ENCODE peak calls at places on chromosomes 3 and 15, in ten cellular contexts. B, G, I, X, L, A, J, Z, D and P are unnamed samples.
A peak's percentile ranks its signal among the peaks of the same experiment; 100 is the strongest.

GRCh38 chr3:115227046-115227445 is 80.0 kb upstream of the ZBTB20 start:
- DNase-seq in B (no peak), G (no peak), I (no peak), X (no peak), L (no peak), A (no peak), J (no peak), Z (no peak), D (no peak), P (no peak)

GRCh38 chr3:192408007-192408655 is 319.2 kb downstream of the FGF12 start:
- DNase-seq in B (no peak), G (no peak), I (no peak), X (no peak), L (peak; percentile 51), A (no peak), J (peak; percentile 11), Z (no peak), D (peak; percentile 9), P (peak; percentile 16)

GRCh38 chr3:180973543-180973942 is 16.0 kb downstream of the DNAJC19 start:
- DNase-seq in B (no peak), G (no peak), I (no peak), X (no peak), L (no peak), A (no peak), J (no peak), Z (no peak), D (no peak), P (no peak)

GRCh38 chr3:101310580-101311375 is 9.6 kb downstream of the IMPG2 start:
- DNase-seq in B (no peak), G (peak; percentile 13), I (no peak), X (no peak), L (no peak), A (no peak), J (no peak), Z (no peak), D (no peak), P (no peak)

GRCh38 chr3:77147836-77148578 is 108.1 kb downstream of the ROBO2 start:
- DNase-seq in B (no peak), G (no peak), I (no peak), X (no peak), L (no peak), A (no peak), J (no peak), Z (no peak), D (no peak), P (no peak)

GRCh38 chr3:156477306-156477705 is 77.6 kb downstream of the SSR3 start:
- DNase-seq in B (no peak), G (peak; percentile 18), I (no peak), X (peak; percentile 72), L (no peak), A (no peak), J (no peak), Z (no peak), D (no peak), P (no peak)

GRCh38 chr3:186160691-186161243 is 51.9 kb upstream of the ETV5 start:
- DNase-seq in B (no peak), G (no peak), I (no peak), X (no peak), L (no peak), A (no peak), J (no peak), Z (no peak), D (no peak), P (no peak)

GRCh38 chr15:51751687-51752683 is 588 bp downstream of the TMOD2 start:
- DNase-seq in B (peak; percentile 47), G (no peak), I (no peak), X (no peak), L (no peak), A (peak; percentile 56), J (peak; percentile 15), Z (peak; percentile 43), D (peak; percentile 47), P (peak; percentile 56)

DNA sequence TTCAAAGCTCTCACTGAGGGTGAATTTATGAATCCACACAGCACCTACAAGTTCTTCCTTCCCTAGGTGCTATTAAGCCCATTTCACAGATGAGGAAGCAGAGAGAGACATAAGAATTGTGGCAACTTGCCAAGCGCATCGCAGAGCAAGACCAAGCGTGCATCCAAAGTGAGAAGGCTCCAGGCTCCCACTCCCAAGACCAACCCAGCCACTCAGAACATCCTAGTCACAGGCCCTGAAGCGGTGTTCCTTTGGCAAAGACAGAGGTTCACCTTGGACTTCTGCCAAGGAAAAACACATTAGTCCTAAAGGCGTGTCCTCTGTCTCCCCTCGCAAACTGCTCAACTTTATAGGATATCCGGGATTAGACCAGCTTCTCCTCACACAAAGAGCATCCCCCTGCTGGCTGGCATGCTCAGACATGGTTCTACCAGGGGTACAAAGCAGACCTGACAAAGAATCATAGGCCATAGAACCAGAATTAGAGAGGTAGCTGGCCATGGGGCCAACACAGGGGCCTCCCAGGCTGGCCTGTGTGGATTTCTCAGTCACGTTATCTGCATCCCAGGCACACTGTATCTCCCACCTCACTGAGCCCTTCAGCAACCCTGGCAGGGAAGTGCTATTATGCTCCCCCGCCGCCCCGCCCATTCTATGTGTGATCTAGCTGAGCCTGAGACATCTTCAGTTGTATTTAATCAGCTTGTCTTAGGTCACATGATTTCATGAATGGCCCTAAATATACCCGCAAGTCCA is 160.2 kb downstream of the FOXP1 start:
- DNase-seq in B (no peak), G (no peak), I (no peak), X (no peak), L (no peak), A (no peak), J (peak; percentile 49), Z (peak; percentile 86), D (peak; percentile 15), P (no peak)
- TF ChIP-seq CTCF in B (no peak), G (peak; percentile 15), I (no peak), X (no peak), L (no peak), A (no peak), J (peak; percentile 27), Z (no peak), D (no peak), P (no peak)

DNA sequence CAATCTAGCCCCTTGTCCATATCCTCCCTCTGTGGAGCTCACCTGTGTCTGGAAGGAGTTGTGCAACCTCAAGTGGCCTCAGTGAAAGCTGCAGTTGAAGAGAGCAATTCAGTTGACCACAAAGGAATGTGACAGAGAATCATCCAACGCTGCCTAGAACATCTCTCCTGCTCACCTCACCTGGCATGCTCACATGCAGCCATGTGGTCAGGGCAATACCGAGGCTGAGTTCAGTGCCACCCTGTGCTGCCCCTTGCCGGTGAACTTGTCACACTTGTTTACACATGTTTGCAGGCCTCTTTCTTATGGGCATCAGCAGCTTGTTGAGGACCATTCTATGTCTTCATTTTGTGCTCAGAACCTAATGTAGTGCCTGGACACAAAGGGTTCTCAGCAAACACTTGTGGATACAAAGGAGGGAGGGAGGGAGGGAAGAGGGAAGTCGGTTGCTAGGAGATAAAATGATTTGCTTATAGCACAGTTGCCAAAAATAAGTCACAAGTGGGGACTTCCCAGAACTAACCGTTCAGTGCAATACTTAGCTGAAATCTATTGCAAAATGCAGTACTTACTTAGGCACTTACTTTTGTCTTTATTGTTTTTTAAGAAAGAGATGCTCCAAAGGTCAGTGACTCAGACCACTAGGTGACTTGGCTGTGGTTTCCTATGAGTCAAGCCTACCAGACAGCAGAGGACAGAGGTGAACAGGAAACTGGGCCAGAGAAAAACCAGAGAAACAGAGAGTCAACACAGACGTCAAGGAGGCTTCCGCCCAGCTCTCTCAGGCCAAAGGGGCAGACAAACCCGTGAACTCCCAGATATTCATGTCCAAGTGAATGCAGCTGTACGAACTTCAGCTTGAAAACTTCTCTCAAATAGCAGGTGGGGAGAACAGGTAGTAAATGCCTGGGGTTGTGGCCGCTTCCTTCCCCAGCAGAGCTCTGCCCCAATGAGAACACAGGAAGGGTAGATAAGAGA is 227.8 kb upstream of the CTNNB1 start:
- DNase-seq in B (peak; percentile 80), G (peak; percentile 65), I (peak; percentile 81), X (peak; percentile 71), L (no peak), A (peak; percentile 66), J (peak; percentile 87), Z (peak; percentile 72), D (peak; percentile 69), P (peak; percentile 78)
- TF ChIP-seq CTCF in B (peak; percentile 25), G (no peak), I (no peak), X (no peak), L (no peak), A (no peak), J (no peak), Z (peak; percentile 7), D (peak; percentile 41), P (no peak)

GRCh38 chr3:107881517-107881916 is 209.3 kb downstream of the CD47 start:
- DNase-seq in B (no peak), G (no peak), I (no peak), X (no peak), L (no peak), A (no peak), J (no peak), Z (no peak), D (no peak), P (no peak)

GRCh38 chr3:107882261-107882660 is 208.6 kb downstream of the CD47 start:
- DNase-seq in B (no peak), G (no peak), I (no peak), X (no peak), L (no peak), A (no peak), J (no peak), Z (no peak), D (no peak), P (no peak)

GRCh38 chr3:107884028-107884427 is 206.8 kb downstream of the CD47 start:
- DNase-seq in B (no peak), G (no peak), I (no peak), X (no peak), L (no peak), A (no peak), J (no peak), Z (no peak), D (no peak), P (no peak)

GRCh38 chr3:107882881-107883280 is 207.9 kb downstream of the CD47 start:
- DNase-seq in B (no peak), G (no peak), I (no peak), X (no peak), L (no peak), A (no peak), J (no peak), Z (no peak), D (no peak), P (no peak)

DNA sequence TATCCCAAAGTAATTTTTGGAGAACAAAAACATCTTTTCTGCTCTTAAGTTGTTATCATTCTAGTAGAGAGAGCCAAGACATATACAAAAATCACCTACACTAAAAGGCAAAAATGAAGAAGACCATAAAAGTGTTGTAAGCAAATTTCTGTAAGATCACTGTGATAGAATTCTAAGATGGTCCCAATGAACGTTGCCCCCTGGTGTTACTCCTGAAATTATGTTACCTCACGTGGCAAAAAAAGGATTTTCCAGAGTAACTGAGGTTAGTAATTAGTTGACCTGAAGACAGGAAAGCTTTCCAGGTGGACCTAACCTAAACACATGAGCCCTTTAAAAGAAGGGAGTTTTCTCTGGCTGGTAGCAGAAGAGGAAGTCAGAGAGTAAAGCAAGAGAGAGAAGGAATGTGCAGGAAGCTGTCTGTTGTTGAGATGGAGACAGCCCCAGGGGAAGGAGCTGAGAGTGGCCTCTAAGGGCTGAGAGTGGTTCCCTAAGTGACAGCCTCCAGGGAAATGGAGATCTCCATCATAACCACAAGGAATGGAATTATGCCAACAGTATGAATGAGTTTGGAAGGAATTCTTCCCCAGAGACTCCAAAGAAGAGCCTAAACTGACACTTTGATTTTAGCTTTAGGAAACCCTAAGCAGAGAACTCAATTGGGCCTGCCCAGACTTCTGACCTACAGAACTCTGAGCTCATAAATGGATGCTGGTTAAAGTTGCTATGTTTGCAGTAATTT is 205.9 kb downstream of the CD47 start:
- DNase-seq in B (no peak), G (peak; percentile 10), I (no peak), X (peak; percentile 27), L (no peak), A (no peak), J (peak; percentile 47), Z (no peak), D (no peak), P (no peak)
- TF ChIP-seq CTCF in B (no peak), G (peak; percentile 46), I (no peak), X (peak; percentile 14), L (no peak), A (no peak), J (no peak), Z (no peak), D (no peak), P (no peak)

GRCh38 chr3:194201953-194202666 is 66.2 kb downstream of the HES1 start:
- DNase-seq in B (no peak), G (no peak), I (no peak), X (no peak), L (no peak), A (no peak), J (no peak), Z (no peak), D (no peak), P (no peak)

GRCh38 chr3:194203482-194204035 is 67.6 kb downstream of the HES1 start:
- DNase-seq in B (peak; percentile 56), G (no peak), I (no peak), X (no peak), L (no peak), A (no peak), J (no peak), Z (no peak), D (no peak), P (peak; percentile 68)

GRCh38 chr3:194205675-194206133 is 69.8 kb downstream of the HES1 start:
- DNase-seq in B (no peak), G (no peak), I (no peak), X (no peak), L (no peak), A (no peak), J (no peak), Z (no peak), D (peak; percentile 14), P (peak; percentile 39)

GRCh38 chr3:194204793-194205065 is 68.8 kb downstream of the HES1 start:
- DNase-seq in B (no peak), G (no peak), I (no peak), X (no peak), L (no peak), A (no peak), J (no peak), Z (no peak), D (no peak), P (no peak)

DNA sequence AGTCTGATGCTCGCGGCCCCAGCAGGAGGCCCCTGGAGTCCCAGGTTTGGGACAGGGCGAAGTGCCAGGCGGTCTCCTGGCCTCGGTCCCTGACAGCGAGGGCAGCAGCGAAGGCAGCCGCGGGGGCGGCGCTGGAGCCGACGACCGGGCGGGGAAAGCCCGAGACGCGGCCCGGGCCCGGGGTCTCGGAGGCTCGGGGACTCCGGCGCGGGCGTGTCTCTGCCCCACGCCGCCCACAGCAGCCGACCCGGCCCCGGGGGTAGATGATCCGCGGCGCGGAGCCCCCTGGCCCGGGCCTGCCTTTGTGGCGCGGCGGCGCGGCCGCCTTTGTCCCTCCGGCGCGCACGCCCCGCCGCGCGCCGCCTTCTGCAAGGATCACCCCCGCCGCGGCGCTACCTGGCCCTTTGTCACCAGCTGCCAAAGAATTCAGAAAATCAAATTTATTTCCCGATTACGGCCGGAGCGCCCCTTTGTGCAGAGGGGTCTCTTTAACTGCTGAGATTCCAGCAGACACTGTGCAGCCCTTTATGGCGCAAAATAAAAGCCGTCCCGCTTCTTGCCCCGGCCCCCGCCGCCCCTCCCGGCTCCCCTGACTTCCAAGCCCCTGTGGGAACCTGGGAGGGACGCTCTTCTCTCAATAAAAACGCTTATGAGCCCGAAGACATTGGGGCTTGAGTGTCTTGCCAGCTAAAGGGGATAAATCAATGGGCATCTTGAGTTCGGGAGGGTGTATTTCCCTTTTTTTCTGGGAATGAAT is 68.3 kb downstream of the HES1 start:
- DNase-seq in B (no peak), G (no peak), I (no peak), X (no peak), L (no peak), A (no peak), J (no peak), Z (peak; percentile 33), D (peak; percentile 42), P (peak; percentile 69)
- TF ChIP-seq CTCF in B (no peak), G (no peak), I (no peak), X (no peak), L (no peak), A (no peak), J (no peak), Z (peak; percentile 13), D (no peak), P (no peak)